ENCODE peak calls at places on chromosomes 12 and 14, in five cellular contexts. B is heart right ventricle, N is AG09309, Y is foreskin fibroblast, P is HFF-Myc. X is an unnamed sample.
A peak's percentile ranks its signal among the peaks of the same experiment; 100 is the strongest.

GRCh38 chr12:124683330-124683662 is 115.9 kb upstream of the NCOR2 start:
- DNase-seq in P (no peak), Y (no peak), N (no peak), B (no peak), X (no peak)

GRCh38 chr12:54277823-54278276 is 2.1 kb downstream of the CBX5 start:
- DNase-seq in B (no peak), P (no peak), Y (peak; percentile 73), N (peak; percentile 41), X (no peak)

GRCh38 chr14:94239416-94239815 is 53.7 kb downstream of the SERPINA10 start:
- DNase-seq in P (no peak), Y (no peak), N (no peak), B (no peak), X (no peak)

GRCh38 chr14:92560106-92560865 is 46.7 kb downstream of the RIN3 start:
- DNase-seq in Y (no peak), B (no peak), P (no peak), N (no peak), X (no peak)

GRCh38 chr14:67618617-67619063 is 1.1 kb upstream of the ARG2 start:
- DNase-seq in B (peak; percentile 35), N (peak; percentile 60), Y (peak; percentile 83), P (peak; percentile 79), X (no peak)

GRCh38 chr12:1059162-1059561 is 68.1 kb downstream of the ERC1 start:
- DNase-seq in N (no peak), Y (peak; percentile 21), P (no peak), B (no peak), X (no peak)

GRCh38 chr14:52948836-52949235 is 2.0 kb downstream of the FERMT2 start:
- DNase-seq in P (no peak), B (no peak), N (no peak), Y (no peak), X (no peak)

GRCh38 chr14:20834899-20835298 is 32.3 kb upstream of the RNASE1 start:
- DNase-seq in P (no peak), Y (no peak), B (no peak), N (no peak), X (no peak)

GRCh38 chr12:6090786-6091185 is 33.7 kb downstream of the VWF start:
- DNase-seq in Y (peak; percentile 38), N (no peak), B (peak; percentile 80), P (no peak), X (no peak)

GRCh38 chr14:54796961-54797360 is 105.7 kb downstream of the GCH1 start:
- DNase-seq in P (no peak), Y (peak; percentile 79), N (no peak), B (no peak), X (peak; percentile 14)

GRCh38 chr14:49427117-49427516 is 159.1 kb downstream of the RPS29 start:
- DNase-seq in B (no peak), N (no peak), Y (peak; percentile 28), P (no peak), X (no peak)

GRCh38 chr14:73452341-73453191 is 5.8 kb downstream of the NUMB start:
- DNase-seq in B (no peak), P (peak; percentile 77), Y (peak; percentile 92), N (no peak), X (no peak)

GRCh38 chr14:54175298-54175942 is 218.8 kb upstream of the BMP4 start:
- DNase-seq in N (no peak), Y (peak; percentile 88), B (peak; percentile 78), P (peak; percentile 88), X (no peak)

GRCh38 chr14:19801118-19801464 is 2.5 kb upstream of the OR4N2 start:
- DNase-seq in N (no peak), Y (no peak), B (no peak), P (no peak), X (no peak)

GRCh38 chr14:64549805-64550538 is at the start of gene PPP1R36:
- DNase-seq in B (no peak), P (no peak), N (no peak), Y (peak; percentile 37), X (no peak)

GRCh38 chr14:75969891-75970290 is 11.9 kb downstream of the TGFB3 start:
- DNase-seq in P (no peak), Y (peak; percentile 18), B (no peak), N (no peak), X (no peak)

GRCh38 chr12:49332441-49332861 is 4.5 kb downstream of the C1QL4 start:
- DNase-seq in N (no peak), P (no peak), Y (no peak), B (no peak), X (peak; percentile 22)

GRCh38 chr14:88025350-88025749 is 20.4 kb downstream of the GPR65 start:
- DNase-seq in Y (no peak), N (no peak), P (no peak), B (no peak), X (no peak)

GRCh38 chr14:69522026-69522425 is 37.5 kb downstream of the PLEKHD1 start:
- DNase-seq in B (no peak), P (no peak), N (no peak), Y (no peak), X (no peak)

GRCh38 chr14:50530794-50531193 is 1.6 kb downstream of the MAP4K5 start:
- DNase-seq in P (no peak), N (no peak), B (no peak), Y (peak; percentile 26), X (no peak)

GRCh38 chr12:47803196-47803875 is 16.4 kb downstream of the HDAC7 start:
- DNase-seq in Y (no peak), N (no peak), B (no peak), P (no peak), X (no peak)

GRCh38 chr12:5780536-5780935 is 164.5 kb downstream of the ANO2 start:
- DNase-seq in N (no peak), P (no peak), B (no peak), Y (no peak), X (no peak)

GRCh38 chr14:65496178-65496993 is 83.9 kb downstream of the FUT8 start:
- DNase-seq in B (no peak), N (no peak), P (no peak), Y (no peak), X (no peak)

GRCh38 chr14:69786628-69787027 is 10.4 kb downstream of the SLC10A1 start:
- DNase-seq in N (no peak), P (no peak), B (no peak), Y (no peak), X (no peak)

GRCh38 chr14:93103392-93104080 is 12.2 kb downstream of the ITPK1 start:
- DNase-seq in B (no peak), Y (no peak), P (no peak), N (no peak), X (no peak)

GRCh38 chr14:58285132-58285531 is 13.2 kb upstream of the ARID4A start:
- DNase-seq in B (no peak), P (no peak), N (no peak), Y (no peak), X (no peak)

GRCh38 chr14:23437142-23438129 is 2.0 kb upstream of the MYH7 start:
- DNase-seq in N (no peak), B (peak; percentile 2), P (no peak), Y (no peak), X (no peak)

GRCh38 chr14:93115069-93115919 is 431 bp downstream of the ITPK1 start:
- DNase-seq in N (no peak), P (no peak), B (peak; percentile 86), Y (peak; percentile 97), X (peak; percentile 91)

GRCh38 chr12:13094349-13094748 is 9.1 kb downstream of the GSG1 start:
- DNase-seq in P (no peak), Y (peak; percentile 79), N (no peak), B (no peak), X (no peak)

GRCh38 chr14:101560534-101561113 is 671 bp upstream of the DIO3 start:
- DNase-seq in N (no peak), Y (no peak), P (no peak), B (no peak), X (no peak)

GRCh38 chr14:101559250-101559623 is 2.1 kb upstream of the DIO3 start:
- DNase-seq in Y (no peak), B (no peak), P (no peak), N (no peak), X (no peak)

GRCh38 chr14:101558739-101559240 is 2.5 kb upstream of the DIO3 start:
- DNase-seq in B (no peak), Y (no peak), P (no peak), N (no peak), X (no peak)

GRCh38 chr14:101561145-101561896 is at the start of gene DIO3:
- DNase-seq in B (no peak), N (no peak), Y (peak; percentile 16), P (no peak), X (no peak)

GRCh38 chr14:101559624-101560533 is 1.4 kb upstream of the DIO3 start:
- DNase-seq in Y (peak; percentile 31), N (no peak), P (no peak), B (no peak), X (no peak)
- H3K4me3 ChIP-seq in Y (no peak overlapping the region), N (no peak overlapping the region), P (no peak overlapping the region), B (peak overlapping the region; percentile 43), X (peak overlapping the region; percentile 67)

GRCh38 chr12:118459110-118459509 is 82.8 kb downstream of the SUDS3 start:
- DNase-seq in N (no peak), B (no peak), P (no peak), Y (no peak), X (no peak)

GRCh38 chr12:118467576-118467975 is 91.2 kb downstream of the SUDS3 start:
- DNase-seq in N (no peak), P (no peak), Y (no peak), B (no peak), X (no peak)

GRCh38 chr12:118463677-118464076 is 87.3 kb downstream of the SUDS3 start:
- DNase-seq in B (no peak), Y (no peak), P (no peak), N (no peak), X (no peak)
- TF ChIP-seq CTCF in B (no peak), Y (no peak), P (no peak), N (no peak), X (no peak)

DNA sequence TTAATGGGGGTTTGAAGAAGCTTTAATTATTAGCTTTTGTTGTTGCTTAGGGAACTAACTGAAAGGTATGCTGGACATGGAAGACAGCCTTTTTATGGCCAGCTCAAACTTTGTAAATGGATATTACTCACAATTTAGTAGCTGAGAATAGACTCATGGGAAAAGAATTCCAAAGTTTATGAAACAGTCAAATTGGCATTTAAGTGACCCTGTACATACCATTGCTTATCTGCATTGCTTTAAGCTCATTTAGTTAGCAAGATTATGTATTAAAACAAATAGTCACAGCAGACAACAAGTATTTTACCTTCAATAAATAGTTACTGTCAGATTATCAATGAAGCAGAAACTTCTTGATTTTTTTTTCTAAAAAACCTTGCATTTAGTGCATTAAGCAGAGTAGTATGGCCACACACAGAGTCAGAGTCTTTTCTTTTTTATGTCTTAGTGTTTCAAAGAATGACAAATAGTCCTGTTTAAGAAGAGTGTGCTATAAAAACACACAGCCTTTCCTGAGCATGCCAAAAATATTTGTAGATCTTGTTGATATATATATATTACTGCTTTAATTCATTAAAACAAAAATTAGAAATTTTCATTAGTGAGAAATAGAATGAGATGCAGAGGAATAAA is 102.2 kb downstream of the TTC6 start:
- DNase-seq in P (peak; percentile 10), Y (peak; percentile 33), N (peak; percentile 23), B (no peak), X (no peak)
- H3K4me3 ChIP-seq in P (no peak overlapping the region), Y (no peak overlapping the region), N (no peak overlapping the region), B (no peak overlapping the region), X (no peak overlapping the region)

GRCh38 chr12:59595097-59595496 is 732 bp upstream of the SLC16A7 start:
- DNase-seq in Y (no peak), P (no peak), B (no peak), N (no peak), X (no peak)

GRCh38 chr12:59600174-59600573 is 4.3 kb downstream of the SLC16A7 start:
- DNase-seq in P (no peak), N (peak; percentile 69), B (no peak), Y (peak; percentile 75), X (no peak)

GRCh38 chr12:59596232-59597143 is 659 bp downstream of the SLC16A7 start:
- DNase-seq in N (peak; percentile 65), Y (peak; percentile 95), P (peak; percentile 65), B (peak; percentile 83), X (peak; percentile 94)

GRCh38 chr12:59595557-59596231 is at the start of gene SLC16A7:
- DNase-seq in B (peak; percentile 91), P (peak; percentile 71), Y (peak; percentile 98), N (peak; percentile 68), X (peak; percentile 96)
- TF ChIP-seq CTCF in B (no peak), P (no peak), Y (no peak), N (no peak), X (no peak)